ENCODE peak calls at places on chromosome 6, in six cellular contexts. C is NCI-H1092; E is iPS-NIHi11; G is activated T-helper 1 cell treated with Interleukin-2 at 50 U/mL for 16 hours; I is EL; M is effector CD4-positive, alpha-beta T cell. F is an unnamed sample.

GRCh38 chr6:14464049-14464448 is 346.5 kb downstream of the CD83 start:
- DNase-seq in M (no peak), I (no peak), E (no peak), G (no peak), C (no peak), F (no peak)

GRCh38 chr6:45704056-45704790 is 311.4 kb downstream of the CLIC5 start:
- DNase-seq in I (no peak), M (no peak), C (no peak), G (no peak), E (no peak), F (no peak)

GRCh38 chr6:52305948-52306767 is 21.6 kb upstream of the MCM3 start:
- DNase-seq in I (no peak), G (no peak), E (no peak), M (no peak), C (no peak), F (peak)

GRCh38 chr6:17473554-17473953 is 80.2 kb downstream of the CAP2 start:
- DNase-seq in C (peak), G (no peak), E (no peak), I (no peak), M (no peak), F (no peak)

GRCh38 chr6:42860481-42860880 is 18.9 kb upstream of the RPL7L1 start:
- DNase-seq in G (no peak), C (no peak), M (no peak), E (no peak), I (no peak), F (no peak)

GRCh38 chr6:113873043-113873667 is 16.0 kb downstream of the MARCKS start:
- DNase-seq in M (no peak), I (no peak), G (no peak), E (no peak), C (no peak), F (peak)

GRCh38 chr6:163413345-163414116 is 987 bp upstream of the QKI start:
- DNase-seq in I (peak), E (peak), C (peak), G (peak), M (peak), F (peak)

GRCh38 chr6:166663568-166663967 is 36.5 kb upstream of the RPS6KA2 start:
- DNase-seq in C (no peak), I (no peak), M (no peak), E (no peak), G (no peak), F (no peak)

GRCh38 chr6:37137881-37138568 is 31.9 kb upstream of the PIM1 start:
- DNase-seq in I (no peak), C (no peak), E (no peak), M (no peak), G (no peak), F (no peak)

GRCh38 chr6:169099411-169100202 is 154.0 kb downstream of the THBS2 start:
- DNase-seq in I (peak), M (no peak), G (no peak), E (peak), C (no peak), F (no peak)

GRCh38 chr6:133697666-133698065 is 191.2 kb upstream of the TCF21 start:
- DNase-seq in G (no peak), M (no peak), I (no peak), C (no peak), E (no peak), F (no peak)

GRCh38 chr6:31920803-31921202 is 6.7 kb upstream of the C2 start:
- DNase-seq in C (no peak), M (no peak), G (no peak), I (no peak), E (no peak), F (no peak)

GRCh38 chr6:131808460-131809269 is 845 bp downstream of the ENPP1 start:
- DNase-seq in C (no peak), I (no peak), E (no peak), M (no peak), G (no peak), F (no peak)

GRCh38 chr6:89853068-89853467 is 23.4 kb downstream of the CASP8AP2 start:
- DNase-seq in M (no peak), G (no peak), I (peak), C (no peak), E (no peak), F (no peak)

GRCh38 chr6:3186974-3187382 is 29.6 kb upstream of the TUBB2A start:
- DNase-seq in E (no peak), I (no peak), M (no peak), C (no peak), G (no peak), F (no peak)

GRCh38 chr6:42101186-42101657 is 41.2 kb downstream of the C6orf132 start:
- DNase-seq in C (no peak), I (no peak), E (no peak), M (no peak), G (no peak), F (no peak)

GRCh38 chr6:136922680-136922996 is 537 bp downstream of the SLC35D3 start:
- DNase-seq in E (no peak), G (no peak), C (peak), I (no peak), M (no peak), F (peak)

GRCh38 chr6:130215526-130215925 is 7.2 kb downstream of the SAMD3 start:
- DNase-seq in E (peak), M (peak), C (no peak), G (peak), I (no peak), F (peak)

GRCh38 chr6:168035098-168035660 is 37.7 kb downstream of the KIF25 start:
- DNase-seq in M (no peak), G (no peak), I (peak), C (peak), E (peak), F (no peak)

GRCh38 chr6:41781302-41781711 is 725 bp downstream of the PRICKLE4 start:
- DNase-seq in E (no peak), G (no peak), M (no peak), I (no peak), C (no peak), F (no peak)

GRCh38 chr6:134506162-134506561 is 188.2 kb upstream of the SGK1 start:
- DNase-seq in C (no peak), I (no peak), G (no peak), M (no peak), E (no peak), F (no peak)

GRCh38 chr6:21166754-21167153 is 426.8 kb upstream of the SOX4 start:
- DNase-seq in I (no peak), E (no peak), G (no peak), C (no peak), M (no peak), F (no peak)

F was measured in CD4-positive, alpha-beta memory T cell.